ENCODE peak calls at places on chromosome 4, in five cellular contexts. F is WTC11, S is ascending aorta, D is GM13977, C is B cell. J is an unnamed sample.

GRCh38 chr4:205097-205756 is 80.9 kb downstream of the ZNF718 start:
- DNase-seq in S (no peak), C (no peak), D (no peak), F (no peak), J (no peak)

GRCh38 chr4:136803430-136803829 is 728.9 kb downstream of the PCDH18 start:
- DNase-seq in D (no peak), F (no peak), S (no peak), C (no peak), J (no peak)

GRCh38 chr4:158164849-158165248 is 8.0 kb downstream of the GASK1B start:
- DNase-seq in D (no peak), C (no peak), S (no peak), F (no peak), J (no peak)

GRCh38 chr4:101191302-101192098 is 155.8 kb downstream of the PPP3CA start:
- DNase-seq in S (peak), C (no peak), D (no peak), F (peak), J (no peak)

GRCh38 chr4:159206427-159206871 is 103.6 kb downstream of the RAPGEF2 start:
- DNase-seq in C (no peak), D (peak), F (no peak), S (no peak), J (no peak)

GRCh38 chr4:51942108-51942832 is 77.9 kb downstream of the LRRC66 start:
- DNase-seq in F (no peak), S (no peak), C (no peak), D (no peak), J (no peak)

GRCh38 chr4:115609631-115610030 is 496.2 kb upstream of the NDST4 start:
- DNase-seq in C (no peak), F (no peak), S (no peak), D (no peak), J (no peak)

GRCh38 chr4:76748649-76749048 is 149.3 kb downstream of the SOWAHB start:
- DNase-seq in C (no peak), F (no peak), D (peak), S (no peak), J (no peak)

GRCh38 chr4:3017504-3017903 is 54.1 kb downstream of the GRK4 start:
- DNase-seq in F (no peak), C (no peak), D (no peak), S (no peak), J (no peak)

GRCh38 chr4:122709236-122709635 is 23.3 kb upstream of the BBS12 start:
- DNase-seq in C (no peak), D (no peak), F (no peak), S (no peak), J (no peak)

GRCh38 chr4:185209031-185209851 is at the start of gene SNX25:
- DNase-seq in S (peak), D (peak), F (peak), C (peak), J (peak)

GRCh38 chr4:3302164-3302785 is 9.5 kb downstream of the RGS12 start:
- DNase-seq in S (no peak), C (peak), D (peak), F (no peak), J (no peak)

GRCh38 chr4:163367651-163368050 is 24.0 kb downstream of the NPY5R start:
- DNase-seq in C (no peak), F (no peak), D (no peak), S (no peak), J (no peak)

GRCh38 chr4:113588895-113589668 is 172.5 kb downstream of the CAMK2D start:
- DNase-seq in F (no peak), S (no peak), D (no peak), C (peak), J (no peak)

GRCh38 chr4:109559625-109559982 is 442 bp upstream of the MCUB start:
- DNase-seq in F (peak), C (no peak), S (no peak), D (peak), J (no peak)

GRCh38 chr4:64781737-64782326 is 372.6 kb upstream of the TECRL start:
- DNase-seq in D (no peak), C (no peak), F (no peak), S (no peak), J (no peak)

J was measured in GOT3.